ENCODE peak calls at places on chromosomes 7 and 10, in four cellular contexts. One of them, this sample, is unnamed.

GRCh38 chr7:76430836-76431235 is 6.1 kb downstream of the ZP3 start:
- DNase-seq in activated CD4-positive, alpha-beta T cell treated with anti-CD3 and anti-CD28 coated beads for 1 hour: no peak
- DNase-seq in CD8-positive, alpha-beta T cell: no peak
- DNase-seq in H54: no peak
- DNase-seq in this sample: no peak

GRCh38 chr10:10508241-10508640 is 509.4 kb upstream of the CELF2 start:
- DNase-seq in H54: no peak
- DNase-seq in CD8-positive, alpha-beta T cell: no peak
- DNase-seq in activated CD4-positive, alpha-beta T cell treated with anti-CD3 and anti-CD28 coated beads for 1 hour: no peak
- DNase-seq in this sample: no peak

GRCh38 chr7:100169147-100169850 is 882 bp upstream of the GAL3ST4 start:
- DNase-seq in CD8-positive, alpha-beta T cell: no peak
- DNase-seq in activated CD4-positive, alpha-beta T cell treated with anti-CD3 and anti-CD28 coated beads for 1 hour: no peak
- DNase-seq in H54: no peak
- DNase-seq in this sample: no peak

GRCh38 chr7:156031679-156032478 is 219.6 kb upstream of the SHH start:
- DNase-seq in activated CD4-positive, alpha-beta T cell treated with anti-CD3 and anti-CD28 coated beads for 1 hour: no peak
- DNase-seq in H54: no peak
- DNase-seq in CD8-positive, alpha-beta T cell: no peak
- DNase-seq in this sample: no peak

GRCh38 chr7:153948055-153948454 is 104.1 kb upstream of the DPP6 start:
- DNase-seq in CD8-positive, alpha-beta T cell: no peak
- DNase-seq in H54: no peak
- DNase-seq in activated CD4-positive, alpha-beta T cell treated with anti-CD3 and anti-CD28 coated beads for 1 hour: no peak
- DNase-seq in this sample: no peak

GRCh38 chr7:30027915-30028748 is at the start of gene PLEKHA8:
- DNase-seq in H54: peak; percentile 89
- DNase-seq in CD8-positive, alpha-beta T cell: peak; percentile 80
- DNase-seq in activated CD4-positive, alpha-beta T cell treated with anti-CD3 and anti-CD28 coated beads for 1 hour: peak; percentile 80
- DNase-seq in this sample: peak; percentile 95

GRCh38 chr10:48444266-48444665 is 137.8 kb downstream of the MAPK8 start:
- DNase-seq in H54: peak; percentile 49
- DNase-seq in activated CD4-positive, alpha-beta T cell treated with anti-CD3 and anti-CD28 coated beads for 1 hour: no peak
- DNase-seq in CD8-positive, alpha-beta T cell: no peak
- DNase-seq in this sample: peak; percentile 58

GRCh38 chr10:119595134-119595714 is 1.5 kb downstream of the TIAL1 start:
- DNase-seq in H54: no peak
- DNase-seq in activated CD4-positive, alpha-beta T cell treated with anti-CD3 and anti-CD28 coated beads for 1 hour: no peak
- DNase-seq in CD8-positive, alpha-beta T cell: no peak
- DNase-seq in this sample: peak; percentile 36

GRCh38 chr10:117541405-117541908 is 1.1 kb upstream of the EMX2 start:
- DNase-seq in H54: no peak
- DNase-seq in CD8-positive, alpha-beta T cell: no peak
- DNase-seq in activated CD4-positive, alpha-beta T cell treated with anti-CD3 and anti-CD28 coated beads for 1 hour: no peak
- DNase-seq in this sample: peak; percentile 92

GRCh38 chr7:131956864-131957263 is 400.4 kb upstream of the PODXL start:
- DNase-seq in CD8-positive, alpha-beta T cell: no peak
- DNase-seq in H54: no peak
- DNase-seq in activated CD4-positive, alpha-beta T cell treated with anti-CD3 and anti-CD28 coated beads for 1 hour: no peak
- DNase-seq in this sample: no peak

GRCh38 chr7:131203291-131203976 is 124.2 kb upstream of the MKLN1 start:
- DNase-seq in H54: no peak
- DNase-seq in activated CD4-positive, alpha-beta T cell treated with anti-CD3 and anti-CD28 coated beads for 1 hour: no peak
- DNase-seq in CD8-positive, alpha-beta T cell: no peak
- DNase-seq in this sample: no peak

This sample was measured in left kidney.